ENCODE peak calls at places on chromosome 3, in four cellular contexts. P, C, R and O are unnamed samples.

GRCh38 chr3:104596551-104596950 is 770.2 kb upstream of the ALCAM start:
- DNase-seq in P (peak), C (peak), R (peak), O (no peak)

GRCh38 chr3:119559441-119559963 is at the start of gene CD80:
- DNase-seq in P (peak), C (peak), R (peak), O (peak)

GRCh38 chr3:184133840-184134745 is 1.1 kb upstream of the EIF2B5 start:
- DNase-seq in P (peak), C (peak), R (no peak), O (peak)

GRCh38 chr3:175187586-175187985 is 328.5 kb downstream of the NAALADL2 start:
- DNase-seq in P (no peak), C (no peak), R (no peak), O (no peak)

GRCh38 chr3:145936986-145937385 is 224.0 kb downstream of the PLOD2 start:
- DNase-seq in P (no peak), C (no peak), R (no peak), O (no peak)

GRCh38 chr3:195892355-195893120 is 15.8 kb downstream of the TNK2 start:
- DNase-seq in P (peak), C (no peak), R (no peak), O (no peak)

GRCh38 chr3:197298858-197299854 is 744 bp upstream of the DLG1 start:
- DNase-seq in P (peak), C (peak), R (no peak), O (peak)

GRCh38 chr3:31125413-31126020 is 231.1 kb upstream of the GADL1 start:
- DNase-seq in P (no peak), C (no peak), R (no peak), O (no peak)

GRCh38 chr3:194046995-194047681 is 88.8 kb upstream of the HES1 start:
- DNase-seq in P (no peak), C (no peak), R (no peak), O (no peak)

GRCh38 chr3:183430325-183430957 is 2.0 kb upstream of the MCF2L2 start:
- DNase-seq in P (no peak), C (no peak), R (no peak), O (no peak)

GRCh38 chr3:31010491-31010890 is 116.0 kb upstream of the GADL1 start:
- DNase-seq in P (no peak), C (no peak), R (no peak), O (no peak)

GRCh38 chr3:182212479-182213076 is 500.9 kb downstream of the SOX2 start:
- DNase-seq in P (peak), C (peak), R (no peak), O (peak)

GRCh38 chr3:150870406-150870805 is 34.8 kb downstream of the MINDY4B start:
- DNase-seq in P (no peak), C (no peak), R (no peak), O (no peak)

GRCh38 chr3:79329154-79329553 is 438.6 kb downstream of the ROBO1 start:
- DNase-seq in P (no peak), C (no peak), R (no peak), O (no peak)

GRCh38 chr3:15295506-15295905 is 36.9 kb downstream of the SH3BP5 start:
- DNase-seq in P (no peak), C (no peak), R (no peak), O (no peak)

GRCh38 chr3:77348244-77348855 is 308.5 kb downstream of the ROBO2 start:
- DNase-seq in P (peak), C (peak), R (no peak), O (peak)

GRCh38 chr3:24237971-24238767 is 256.5 kb downstream of the THRB start:
- DNase-seq in P (peak), C (peak), R (peak), O (peak)

GRCh38 chr3:99084156-99084555 is 182.7 kb upstream of the DCBLD2 start:
- DNase-seq in P (no peak), C (no peak), R (no peak), O (no peak)

GRCh38 chr3:52244061-52244628 is 1.4 kb upstream of the PPM1M start:
- DNase-seq in P (no peak), C (no peak), R (peak), O (no peak)

GRCh38 chr3:151086484-151087456 is 1.3 kb downstream of the MED12L start:
- DNase-seq in P (peak), C (peak), R (no peak), O (peak)

GRCh38 chr3:121855555-121855954 is 20.5 kb downstream of the EAF2 start:
- DNase-seq in P (peak), C (peak), R (no peak), O (no peak)

GRCh38 chr3:110568246-110568645 is 503.4 kb upstream of the NECTIN3 start:
- DNase-seq in P (no peak), C (peak), R (no peak), O (no peak)

GRCh38 chr3:185733980-185734724 is 90.7 kb downstream of the IGF2BP2 start:
- DNase-seq in P (peak), C (peak), R (no peak), O (peak)

GRCh38 chr3:128553560-128553959 is 60.6 kb upstream of the GATA2 start:
- DNase-seq in P (no peak), C (no peak), R (no peak), O (no peak)
- TF ChIP-seq ESRRA in P (no peak), C (no peak), R (no peak), O (no peak)

GRCh38 chr3:17507480-17507879 is 235.0 kb downstream of the TBC1D5 start:
- DNase-seq in P (no peak), C (no peak), R (no peak), O (no peak)

GRCh38 chr3:17510265-17510664 is 232.2 kb downstream of the TBC1D5 start:
- DNase-seq in P (no peak), C (no peak), R (no peak), O (no peak)

GRCh38 chr3:17505856-17506255 is 236.6 kb downstream of the TBC1D5 start:
- DNase-seq in P (no peak), C (no peak), R (no peak), O (no peak)

DNA sequence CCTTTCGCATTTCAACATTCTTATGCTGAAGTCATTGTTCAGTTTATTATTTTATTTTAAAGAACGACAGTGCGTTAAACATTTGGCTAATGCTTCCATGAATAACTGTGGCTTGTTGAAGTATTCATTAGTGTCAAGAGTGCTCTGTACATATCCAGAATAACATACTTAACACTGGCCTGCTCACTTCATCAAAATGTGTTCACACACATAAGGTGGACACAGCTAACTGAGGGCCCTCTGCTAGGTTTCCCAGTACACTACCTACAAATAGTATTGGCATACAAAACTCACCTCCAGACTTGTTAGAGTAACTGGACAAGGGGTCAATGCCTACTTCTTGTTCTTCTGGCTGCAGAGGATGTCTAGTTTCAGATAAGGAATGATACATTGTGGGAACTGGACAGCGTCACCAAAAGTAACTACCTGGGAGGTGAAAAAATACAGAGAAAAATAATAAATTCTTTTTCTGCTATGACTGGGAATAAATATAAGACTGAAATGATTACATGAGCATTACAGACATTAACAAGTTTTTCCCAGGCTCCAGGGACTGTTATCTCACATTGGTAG is 234.2 kb downstream of the TBC1D5 start:
- DNase-seq in P (no peak), C (no peak), R (no peak), O (no peak)
- TF ChIP-seq ESRRA in P (no peak), C (no peak), R (no peak), O (no peak)

GRCh38 chr3:141859651-141860050 is 16.8 kb upstream of the ATP1B3 start:
- DNase-seq in P (no peak), C (no peak), R (no peak), O (no peak)

GRCh38 chr3:141862279-141862816 is 14.1 kb upstream of the ATP1B3 start:
- DNase-seq in P (no peak), C (no peak), R (no peak), O (no peak)

GRCh38 chr3:141858312-141858711 is 18.1 kb upstream of the ATP1B3 start:
- DNase-seq in P (no peak), C (no peak), R (no peak), O (no peak)

GRCh38 chr3:141860766-141861513 is 15.5 kb upstream of the ATP1B3 start:
- DNase-seq in P (no peak), C (no peak), R (no peak), O (no peak)

DNA sequence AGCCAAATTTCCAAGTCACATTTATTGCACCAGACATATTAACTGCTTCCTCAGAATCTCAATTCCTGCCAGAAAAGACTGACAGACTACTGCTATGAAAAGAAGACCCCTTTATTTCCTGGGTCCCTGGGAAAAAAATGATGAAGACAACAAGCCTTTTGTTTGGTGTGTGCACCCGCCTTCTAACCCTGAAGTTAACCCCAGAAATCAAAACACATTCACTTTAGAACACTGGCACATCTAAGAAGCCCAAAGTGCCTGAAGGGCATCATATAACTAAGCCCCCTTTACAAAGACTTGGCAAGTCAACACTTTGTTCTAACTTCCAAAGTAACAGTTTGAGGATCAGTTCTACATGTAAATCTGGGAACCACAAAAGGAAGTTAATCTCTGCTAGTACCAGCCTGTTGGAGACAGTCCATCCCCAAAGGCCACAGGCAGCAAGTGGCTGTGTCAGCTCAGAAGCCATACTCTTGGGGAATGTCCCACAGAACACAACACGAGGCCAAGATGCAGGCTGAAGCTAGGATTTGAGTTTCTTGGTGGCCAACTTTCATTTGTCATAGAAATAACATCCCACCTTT is 16.3 kb upstream of the ATP1B3 start:
- DNase-seq in P (no peak), C (no peak), R (no peak), O (no peak)
- TF ChIP-seq ESRRA in P (no peak), C (no peak), R (no peak), O (no peak)

DNA sequence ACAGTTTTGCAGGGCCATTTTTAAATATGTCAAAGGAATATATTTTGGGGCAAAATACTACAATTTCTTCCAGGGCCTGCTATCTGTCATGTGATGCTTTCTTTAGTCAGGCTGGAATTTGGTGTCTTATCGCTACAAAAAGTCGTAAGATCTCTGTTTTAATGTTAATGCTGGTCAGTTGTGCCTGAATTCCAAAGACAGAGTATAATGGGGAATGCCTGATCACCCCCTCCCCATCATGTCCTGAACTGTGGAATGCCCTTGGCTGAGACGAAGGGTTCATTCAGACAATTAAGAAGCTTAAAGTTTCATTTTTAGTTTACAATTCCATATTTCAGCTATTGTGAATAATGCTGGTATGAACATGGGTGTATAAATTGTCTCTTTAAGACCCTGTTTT is 203.0 kb downstream of the TBC1D5 start:
- DNase-seq in P (no peak), C (no peak), R (no peak), O (no peak)
- TF ChIP-seq ESRRA in P (no peak), C (no peak), R (no peak), O (no peak)

GRCh38 chr3:156818890-156819289 is 7.3 kb upstream of the LEKR1 start:
- DNase-seq in P (no peak), C (peak), R (no peak), O (no peak)
- TF ChIP-seq ESRRA in P (no peak), C (no peak), R (no peak), O (no peak)

DNA sequence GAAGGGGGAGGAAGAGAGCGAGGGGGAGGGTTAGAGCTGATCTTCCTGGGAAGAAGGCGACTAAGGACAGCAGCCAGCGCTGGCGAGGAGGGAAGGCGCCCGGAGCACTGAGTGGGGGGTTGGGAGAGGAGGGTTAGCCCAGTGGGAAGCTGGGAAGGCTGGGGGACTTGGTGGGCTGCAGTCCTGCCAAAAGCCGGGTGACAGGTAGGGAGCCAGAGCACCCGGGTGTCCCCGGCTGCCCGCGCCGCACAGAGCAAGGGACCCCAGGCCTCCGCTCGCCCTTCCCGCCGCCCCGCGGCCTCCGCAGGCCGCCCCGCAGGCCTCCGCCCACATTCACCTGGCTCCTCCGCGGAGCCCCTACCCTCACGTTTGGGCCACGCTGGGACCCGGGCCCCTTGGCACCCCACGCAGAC is 446 bp downstream of the SLC12A8 start:
- DNase-seq in P (no peak), C (no peak), R (no peak), O (peak)
- TF ChIP-seq ESRRA in P (no peak), C (no peak), R (no peak), O (no peak)

GRCh38 chr3:53730565-53730964 is 115.7 kb downstream of the CHDH start:
- DNase-seq in P (no peak), C (no peak), R (no peak), O (no peak)
- TF ChIP-seq ESRRA in P (no peak), C (no peak), R (no peak), O (no peak)

GRCh38 chr3:62178739-62179600 is 194.4 kb downstream of the FEZF2 start:
- DNase-seq in P (no peak), C (no peak), R (no peak), O (no peak)
- TF ChIP-seq ESRRA in P (no peak), C (no peak), R (no peak), O (no peak)

GRCh38 chr3:179840985-179841384 is 188.1 kb downstream of the USP13 start:
- DNase-seq in P (no peak), C (peak), R (no peak), O (no peak)
- TF ChIP-seq ESRRA in P (no peak), C (no peak), R (no peak), O (no peak)